ENCODE peak calls at places on chromosomes 1 and 21, in four cellular contexts. L, I, Q and W are unnamed samples.
A peak's percentile ranks its signal among the peaks of the same experiment; 100 is the strongest.

GRCh38 chr1:216903389-216903754 is 180.1 kb upstream of the ESRRG start:
- DNase-seq in L (no peak), I (peak; percentile 56), Q (no peak), W (no peak)

GRCh38 chr1:59432531-59433439 is 135.9 kb downstream of the FGGY start:
- DNase-seq in L (no peak), I (peak; percentile 39), Q (no peak), W (no peak)

GRCh38 chr1:229295745-229296144 is 24.8 kb downstream of the RAB4A start:
- DNase-seq in L (peak; percentile 34), I (no peak), Q (no peak), W (no peak)

GRCh38 chr1:193185861-193186714 is at the start of gene B3GALT2:
- DNase-seq in L (peak; percentile 49), I (peak; percentile 50), Q (peak; percentile 21), W (no peak)

GRCh38 chr1:231044588-231044987 is 4.5 kb upstream of the FAM89A start:
- DNase-seq in L (no peak), I (no peak), Q (no peak), W (no peak)

GRCh38 chr21:26800001-26800400 is 45.2 kb downstream of the ADAMTS1 start:
- DNase-seq in L (no peak), I (no peak), Q (no peak), W (no peak)

GRCh38 chr1:160375788-160376524 is 9.1 kb downstream of the NHLH1 start:
- DNase-seq in L (no peak), I (no peak), Q (no peak), W (no peak)

GRCh38 chr1:32981003-32981909 is 16.6 kb upstream of the RNF19B start:
- DNase-seq in L (peak; percentile 64), I (no peak), Q (peak; percentile 45), W (no peak)

GRCh38 chr1:220448217-220448616 is 79.7 kb upstream of the MARK1 start:
- DNase-seq in L (no peak), I (no peak), Q (no peak), W (no peak)

GRCh38 chr1:9363061-9363471 is 70.4 kb downstream of the SPSB1 start:
- DNase-seq in L (no peak), I (no peak), Q (no peak), W (no peak)

GRCh38 chr1:107555578-107555977 is 409.4 kb downstream of the VAV3 start:
- DNase-seq in L (no peak), I (no peak), Q (no peak), W (no peak)

GRCh38 chr21:14620152-14620551 is 74.0 kb upstream of the SAMSN1 start:
- DNase-seq in L (no peak), I (no peak), Q (no peak), W (no peak)

GRCh38 chr1:74583365-74583764 is 71.0 kb upstream of the LRRC53 start:
- DNase-seq in L (no peak), I (no peak), Q (no peak), W (no peak)

GRCh38 chr1:155064813-155065436 is 1.4 kb downstream of the EFNA4 start:
- DNase-seq in L (no peak), I (no peak), Q (no peak), W (no peak)

GRCh38 chr1:93738075-93738622 is 56.5 kb upstream of the BCAR3 start:
- DNase-seq in L (no peak), I (no peak), Q (no peak), W (no peak)

GRCh38 chr1:24735619-24736375 is 9.4 kb upstream of the CLIC4 start:
- DNase-seq in L (peak; percentile 78), I (peak; percentile 48), Q (no peak), W (no peak)

GRCh38 chr1:19921310-19921709 is 2.1 kb downstream of the PLA2G2E start:
- DNase-seq in L (no peak), I (no peak), Q (no peak), W (no peak)

GRCh38 chr1:172654535-172654934 is 4.4 kb upstream of the FASLG start:
- DNase-seq in L (no peak), I (peak; percentile 20), Q (no peak), W (no peak)

GRCh38 chr1:21903638-21904474 is 33.3 kb downstream of the HSPG2 start:
- DNase-seq in L (no peak), I (no peak), Q (no peak), W (no peak)

GRCh38 chr1:162055062-162055461 is 14.4 kb upstream of the NOS1AP start:
- DNase-seq in L (no peak), I (peak; percentile 47), Q (no peak), W (no peak)

GRCh38 chr1:218353656-218354055 is 8.5 kb downstream of the TGFB2 start:
- DNase-seq in L (no peak), I (no peak), Q (no peak), W (no peak)

GRCh38 chr1:37468037-37468436 is 6.3 kb upstream of the ZC3H12A start:
- DNase-seq in L (no peak), I (no peak), Q (no peak), W (no peak)

GRCh38 chr1:243441601-243442000 is 185.8 kb downstream of the SDCCAG8 start:
- DNase-seq in L (no peak), I (no peak), Q (no peak), W (no peak)

GRCh38 chr1:88061106-88061829 is 622.8 kb upstream of the PKN2 start:
- DNase-seq in L (peak; percentile 54), I (peak; percentile 72), Q (peak; percentile 70), W (no peak)

GRCh38 chr1:60621524-60621923 is 460.8 kb upstream of the NFIA start:
- DNase-seq in L (no peak), I (peak; percentile 14), Q (no peak), W (no peak)

GRCh38 chr1:94031154-94031553 is 89.8 kb downstream of the ABCA4 start:
- DNase-seq in L (no peak), I (peak; percentile 35), Q (no peak), W (no peak)

GRCh38 chr1:45569962-45570581 is 13.8 kb upstream of the NASP start:
- DNase-seq in L (peak; percentile 68), I (peak; percentile 74), Q (peak; percentile 76), W (peak; percentile 81)

GRCh38 chr1:77797991-77798390 is 18.5 kb downstream of the MIGA1 start:
- DNase-seq in L (no peak), I (no peak), Q (no peak), W (no peak)

GRCh38 chr1:230867903-230868735 is at the start of gene C1orf198:
- DNase-seq in L (peak; percentile 76), I (peak; percentile 89), Q (peak; percentile 60), W (peak; percentile 95)

GRCh38 chr1:44605904-44606615 is 68.2 kb downstream of the TMEM53 start:
- DNase-seq in L (no peak), I (no peak), Q (no peak), W (no peak)

GRCh38 chr1:30748699-30749401 is 8.7 kb downstream of the LAPTM5 start:
- DNase-seq in L (no peak), I (peak; percentile 50), Q (no peak), W (no peak)

GRCh38 chr1:236156512-236157208 is 14.3 kb downstream of the GPR137B start:
- DNase-seq in L (peak; percentile 41), I (no peak), Q (no peak), W (no peak)

GRCh38 chr1:145957443-145958319 is at the start of gene LIX1L:
- DNase-seq in L (peak; percentile 97), I (peak; percentile 97), Q (peak; percentile 95), W (peak; percentile 98)

GRCh38 chr1:37325010-37325409 is 149.4 kb upstream of the ZC3H12A start:
- DNase-seq in L (no peak), I (no peak), Q (no peak), W (peak; percentile 3)

GRCh38 chr21:15065381-15066230 is 806 bp upstream of the NRIP1 start:
- DNase-seq in L (peak; percentile 88), I (peak; percentile 77), Q (peak; percentile 87), W (peak; percentile 90)

GRCh38 chr21:21384977-21385376 is 386.8 kb downstream of the NCAM2 start:
- DNase-seq in L (no peak), I (no peak), Q (no peak), W (no peak)
- H3K4me1 ChIP-seq in L (no peaks in the 10 kb centered on the region), I (no peaks in the 10 kb centered on the region), Q (no peaks in the 10 kb centered on the region), W (no peaks in the 10 kb centered on the region)

DNA sequence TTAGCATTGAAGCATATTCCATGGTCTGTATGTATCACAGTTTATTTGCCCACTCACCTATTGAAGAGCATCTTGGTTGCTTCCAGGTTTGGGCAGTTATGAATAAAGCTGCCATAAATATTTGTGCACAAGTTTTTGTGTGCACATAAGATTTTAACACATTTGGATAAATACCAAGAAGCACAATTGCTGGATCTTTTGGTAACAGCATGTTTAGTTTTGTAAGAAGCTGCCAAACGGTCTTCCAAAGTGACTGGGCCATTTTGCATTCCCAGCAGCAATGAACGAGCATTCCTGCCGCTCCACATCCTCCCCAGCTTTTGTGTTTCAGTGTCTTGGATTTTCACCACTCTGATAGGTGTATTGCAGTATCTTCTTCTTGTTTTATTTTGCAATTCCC is 62.7 kb downstream of the PDE9A start:
- DNase-seq in L (no peak), I (no peak), Q (no peak), W (no peak)
- H3K4me1 ChIP-seq in L (no peaks in the 10 kb centered on the region), I (peaks cover 19% of the 10 kb centered on the region), Q (no peaks in the 10 kb centered on the region), W (no peaks in the 10 kb centered on the region)

GRCh38 chr1:85352055-85352454 is 75.6 kb upstream of the BCL10 start:
- DNase-seq in L (no peak), I (no peak), Q (no peak), W (no peak)

GRCh38 chr1:85349224-85349623 is 72.8 kb upstream of the BCL10 start:
- DNase-seq in L (no peak), I (no peak), Q (no peak), W (no peak)

GRCh38 chr1:85356130-85356529 is 79.7 kb upstream of the BCL10 start:
- DNase-seq in L (no peak), I (no peak), Q (no peak), W (no peak)

GRCh38 chr1:85347908-85348307 is 71.5 kb upstream of the BCL10 start:
- DNase-seq in L (no peak), I (no peak), Q (no peak), W (no peak)

DNA sequence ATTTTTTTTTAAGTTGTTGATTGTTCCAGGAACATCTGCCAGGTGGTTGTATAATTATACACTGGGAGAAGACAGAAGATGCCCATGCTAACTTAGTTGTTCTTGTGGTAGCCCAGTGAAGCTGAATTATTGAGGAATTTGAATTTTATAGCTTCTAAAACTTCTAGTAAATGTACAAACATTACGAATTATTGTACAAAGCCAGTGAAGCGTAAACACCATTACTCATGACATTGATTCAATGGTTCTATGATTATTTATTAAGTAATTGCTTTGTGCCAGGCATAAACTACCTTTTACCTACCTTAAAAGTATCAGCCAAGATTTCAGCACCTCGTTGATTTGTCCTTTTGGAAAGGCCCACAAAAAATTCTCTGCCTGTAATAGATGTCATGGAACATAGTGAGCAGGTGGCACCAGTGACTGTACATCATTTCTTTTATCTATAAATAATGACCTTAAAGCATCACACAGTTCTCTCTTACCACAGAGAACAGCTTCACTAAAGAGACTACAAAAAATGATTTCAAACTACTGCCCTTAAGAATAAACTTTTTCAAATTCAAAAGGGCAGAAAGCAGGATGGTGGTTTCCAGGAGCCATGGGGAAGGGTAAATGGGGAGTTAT is 74.9 kb upstream of the BCL10 start:
- DNase-seq in L (no peak), I (no peak), Q (no peak), W (no peak)
- H3K4me1 ChIP-seq in L (no peaks in the 10 kb centered on the region), I (no peaks in the 10 kb centered on the region), Q (no peaks in the 10 kb centered on the region), W (peaks cover 2% of the 10 kb centered on the region)

DNA sequence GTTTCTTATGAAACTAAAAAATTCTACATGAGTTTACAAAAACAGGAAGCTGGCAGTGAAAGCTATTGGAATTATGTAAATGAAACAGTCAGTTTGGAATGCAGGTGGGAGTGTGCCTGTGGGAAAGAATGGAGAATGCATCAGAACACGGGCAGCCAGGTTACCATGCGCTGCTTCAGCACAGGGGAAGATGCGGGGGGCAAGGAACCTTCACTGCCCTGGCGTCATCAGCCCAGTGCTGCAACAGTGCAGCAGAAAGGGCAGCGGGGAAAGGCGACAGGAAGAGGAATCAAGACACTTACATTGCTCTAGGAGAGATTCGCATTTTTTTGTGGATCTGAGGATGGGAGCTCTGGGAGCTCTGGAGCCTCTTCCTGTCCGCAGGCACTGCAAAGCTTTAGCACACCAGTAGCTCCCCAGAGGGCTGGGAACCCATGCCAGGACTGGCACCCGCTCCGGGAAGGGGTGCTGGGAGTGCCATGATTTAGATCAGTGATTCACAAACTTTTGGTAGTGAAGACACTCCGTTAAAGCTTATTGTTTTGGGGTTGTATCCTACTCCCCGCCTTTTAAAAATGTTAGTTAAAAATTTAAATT is 64.1 kb upstream of the WDR26 start:
- DNase-seq in L (peak; percentile 28), I (peak; percentile 29), Q (no peak), W (peak; percentile 64)
- H3K4me1 ChIP-seq in L (peaks cover 15% of the 10 kb centered on the region), I (peaks cover 25% of the 10 kb centered on the region), Q (peaks cover 25% of the 10 kb centered on the region), W (no peaks in the 10 kb centered on the region)